ENCODE peak calls at places on chromosomes 6 and 20, in seven cellular contexts. C is neural progenitor cell, V is GM23338, F is breast epithelium, N is OCI-LY7, R is heart right ventricle, G is GM23248. O is an unnamed sample.

GRCh38 chr6:149454405-149454848 is 30.4 kb downstream of the ZC3H12D start:
- DNase-seq in F (peak; percentile 79), N (no peak), C (no peak), G (peak; percentile 95), V (no peak), R (peak; percentile 99), O (no peak)

GRCh38 chr6:132817554-132818403 is 3.4 kb downstream of the RPS12 start:
- DNase-seq in C (no peak), G (no peak), N (no peak), R (no peak), V (no peak), F (no peak), O (no peak)

GRCh38 chr20:63896136-63896890 is 1.4 kb downstream of the DNAJC5 start:
- DNase-seq in R (peak; percentile 48), V (peak; percentile 26), N (peak; percentile 59), C (peak; percentile 33), F (no peak), G (peak; percentile 67), O (no peak)

GRCh38 chr20:32285621-32286334 is 8.3 kb downstream of the KIF3B start:
- DNase-seq in G (peak; percentile 72), F (no peak), V (no peak), N (peak; percentile 88), C (no peak), R (no peak), O (no peak)

GRCh38 chr20:35632539-35633115 is 17.0 kb downstream of the SPAG4 start:
- DNase-seq in F (no peak), C (no peak), N (no peak), V (no peak), R (no peak), G (no peak), O (no peak)

GRCh38 chr20:19823216-19823615 is 65.2 kb downstream of the RIN2 start:
- DNase-seq in C (no peak), V (no peak), G (no peak), R (no peak), F (no peak), N (no peak), O (no peak)

GRCh38 chr20:57405236-57406016 is 14.2 kb downstream of the RBM38 start:
- DNase-seq in N (no peak), V (no peak), C (no peak), G (no peak), F (no peak), R (no peak), O (no peak)

GRCh38 chr6:29847871-29848630 is 20.4 kb downstream of the HLA-G start:
- DNase-seq in C (peak; percentile 87), F (peak; percentile 47), N (peak; percentile 70), V (peak; percentile 86), G (peak; percentile 71), R (peak; percentile 82), O (no peak)

GRCh38 chr6:66126358-66126757 is 419.3 kb upstream of the EYS start:
- DNase-seq in F (no peak), V (no peak), C (peak; percentile 2), N (no peak), R (no peak), G (no peak), O (no peak)

GRCh38 chr20:40110241-40110910 is 578.7 kb downstream of the MAFB start:
- DNase-seq in C (no peak), G (no peak), V (no peak), F (no peak), R (no peak), N (no peak), O (no peak)

GRCh38 chr6:81995548-81996289 is 243.2 kb upstream of the TENT5A start:
- DNase-seq in F (no peak), N (no peak), V (no peak), R (no peak), G (peak; percentile 68), C (no peak), O (no peak)

GRCh38 chr6:107361568-107362270 is 97.6 kb downstream of the PDSS2 start:
- DNase-seq in R (no peak), G (peak; percentile 51), V (peak; percentile 35), F (no peak), N (no peak), C (peak; percentile 34), O (no peak)

GRCh38 chr6:158742988-158743651 is 76.0 kb downstream of the EZR start:
- DNase-seq in C (no peak), V (no peak), G (no peak), N (no peak), R (no peak), F (no peak), O (no peak)

GRCh38 chr6:3911130-3911529 is 62.0 kb downstream of the FAM50B start:
- DNase-seq in F (no peak), V (no peak), G (peak; percentile 34), R (no peak), N (no peak), C (no peak), O (no peak)

GRCh38 chr20:9051508-9051907 is 17.4 kb upstream of the PLCB4 start:
- DNase-seq in N (no peak), C (no peak), F (no peak), V (no peak), G (peak; percentile 98), R (no peak), O (no peak)

DNA sequence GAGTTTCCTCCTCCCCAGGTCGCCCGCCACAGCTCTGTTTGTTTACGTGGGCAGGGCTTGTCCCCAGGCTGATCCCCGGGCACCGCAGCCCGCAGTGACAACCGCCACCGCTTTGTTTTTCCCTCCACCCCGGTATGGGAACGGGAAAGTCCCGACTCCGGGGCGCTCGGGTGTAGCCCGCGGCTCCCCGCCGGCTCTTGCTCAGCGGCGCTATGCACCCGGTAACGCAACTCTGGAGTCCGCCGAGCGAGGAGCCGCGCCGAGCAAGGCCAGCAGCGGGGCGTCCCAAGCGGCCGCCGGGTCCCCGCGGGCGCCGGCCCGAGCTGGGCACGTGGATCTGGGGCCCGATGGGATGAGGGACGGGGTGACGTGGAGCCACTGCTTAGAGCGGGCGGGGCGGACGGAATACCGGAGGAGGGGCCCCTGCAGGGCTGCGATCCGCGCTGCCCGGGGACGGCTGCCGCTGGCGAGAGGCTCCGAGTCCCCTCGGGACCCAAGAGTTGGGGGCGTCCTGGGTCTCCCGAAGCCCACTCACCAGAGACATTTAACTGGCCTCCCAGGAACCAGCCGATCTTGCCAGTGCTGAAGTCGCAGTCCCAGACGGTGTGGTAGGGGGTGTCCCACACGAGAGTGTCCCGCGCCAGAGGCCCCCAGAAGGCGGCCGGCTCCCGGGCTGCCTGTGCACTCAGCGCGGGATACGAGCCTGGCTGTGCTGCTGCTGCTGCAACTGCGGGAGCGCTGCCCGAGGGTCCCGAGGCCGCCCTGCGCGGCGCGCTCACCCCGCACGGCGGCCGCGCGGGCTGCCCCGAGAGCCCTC is 497 bp downstream of the ACSS1 start:
- DNase-seq in G (peak; percentile 68), V (peak; percentile 72), N (no peak), C (peak; percentile 71), R (peak; percentile 81), F (no peak), O (no peak)
- H3K27ac ChIP-seq in G (no peak overlapping the region), V (no peak overlapping the region), N (no peak overlapping the region), C (no peak overlapping the region), R (peak overlapping the region; percentile 99), F (peak overlapping the region; percentile 90), O (peak overlapping the region; percentile 96)

GRCh38 chr6:146912730-146913680 is 291.2 kb upstream of the STXBP5 start:
- DNase-seq in C (no peak), V (no peak), N (no peak), F (no peak), G (peak; percentile 51), R (no peak), O (no peak)

GRCh38 chr6:146915671-146916127 is 288.5 kb upstream of the STXBP5 start:
- DNase-seq in V (no peak), F (no peak), G (peak; percentile 81), C (no peak), R (no peak), N (no peak), O (no peak)

GRCh38 chr6:146911635-146912034 is 292.6 kb upstream of the STXBP5 start:
- DNase-seq in F (no peak), V (no peak), N (no peak), C (no peak), G (no peak), R (no peak), O (no peak)

GRCh38 chr6:146914563-146915483 is 289.4 kb upstream of the STXBP5 start:
- DNase-seq in V (no peak), G (peak; percentile 97), N (no peak), F (peak; percentile 49), C (no peak), R (no peak), O (no peak)

GRCh38 chr6:146913842-146914562 is 290.2 kb upstream of the STXBP5 start:
- DNase-seq in G (peak; percentile 97), N (no peak), F (peak; percentile 79), V (peak; percentile 80), R (peak; percentile 39), C (peak; percentile 65), O (no peak)
- H3K27ac ChIP-seq in G (peak overlapping the region; percentile 100), N (no peak overlapping the region), F (peak overlapping the region; percentile 75), V (no peak overlapping the region), R (peak overlapping the region; percentile 61), C (no peak overlapping the region), O (peak overlapping the region; percentile 71)

GRCh38 chr20:5932796-5933195 is 17.5 kb downstream of the TRMT6 start:
- DNase-seq in F (no peak), R (no peak), N (no peak), V (no peak), G (no peak), C (no peak), O (no peak)

GRCh38 chr20:5938456-5939029 is 11.8 kb downstream of the TRMT6 start:
- DNase-seq in G (no peak), R (no peak), V (no peak), N (no peak), F (no peak), C (no peak), O (no peak)

GRCh38 chr20:5935384-5935783 is 14.9 kb downstream of the TRMT6 start:
- DNase-seq in C (no peak), N (no peak), F (no peak), V (no peak), G (no peak), R (no peak), O (no peak)

GRCh38 chr20:5931411-5931810 is 18.9 kb downstream of the TRMT6 start:
- DNase-seq in N (no peak), R (no peak), G (no peak), V (no peak), F (no peak), C (no peak), O (peak; percentile 34)

GRCh38 chr20:5933802-5934436 is 16.4 kb downstream of the TRMT6 start:
- DNase-seq in F (no peak), C (peak; percentile 18), N (peak; percentile 84), V (peak; percentile 53), R (no peak), G (no peak), O (no peak)
- H3K27ac ChIP-seq in F (no peak overlapping the region), C (no peak overlapping the region), N (no peak overlapping the region), V (no peak overlapping the region), R (no peak overlapping the region), G (no peak overlapping the region), O (no peak overlapping the region)

GRCh38 chr6:10722570-10722819 is 375 bp upstream of the TMEM14C start:
- DNase-seq in F (no peak), V (no peak), G (no peak), N (no peak), R (no peak), C (no peak), O (no peak)

GRCh38 chr6:10719386-10720228 is 3.3 kb upstream of the TMEM14C start:
- DNase-seq in V (no peak), F (no peak), N (peak; percentile 23), C (no peak), G (peak; percentile 30), R (peak; percentile 44), O (no peak)

GRCh38 chr6:10720229-10720959 is 2.5 kb upstream of the TMEM14C start:
- DNase-seq in F (no peak), R (peak; percentile 74), C (no peak), G (peak; percentile 71), V (no peak), N (no peak), O (no peak)

GRCh38 chr6:10722820-10723651 is at the start of gene TMEM14C:
- DNase-seq in F (peak; percentile 98), C (peak; percentile 100), V (peak; percentile 100), N (peak; percentile 87), G (peak; percentile 99), R (peak; percentile 99), O (peak; percentile 99)

GRCh38 chr6:10721850-10722569 is 860 bp upstream of the TMEM14C start:
- DNase-seq in F (no peak), C (no peak), R (no peak), N (no peak), V (no peak), G (no peak), O (peak; percentile 47)
- H3K27ac ChIP-seq in F (peak overlapping the region; percentile 81), C (no peak overlapping the region), R (peak overlapping the region; percentile 92), N (peak overlapping the region; percentile 38), V (peak overlapping the region; percentile 100), G (peak overlapping the region; percentile 77), O (peak overlapping the region; percentile 92)